ENCODE peak calls at places on chromosomes 11 and 22, in four cellular contexts. M is uterus, W is heart right ventricle, I is aorta. S is an unnamed sample. For H3K27me3, the result is how much of the 10 kb centered on the place peaks cover.

GRCh38 chr22:24977370-24978230 is 25.1 kb downstream of the KIAA1671 start:
- DNase-seq in M (peak), W (peak), I (peak), S (no peak)

GRCh38 chr11:128552783-128553661 is 34.3 kb downstream of the ETS1 start:
- DNase-seq in M (no peak), W (no peak), I (no peak), S (no peak)

GRCh38 chr11:125452125-125452470 is 44.0 kb downstream of the FEZ1 start:
- DNase-seq in M (no peak), W (no peak), I (no peak), S (no peak)

GRCh38 chr22:31123292-31123602 is 481 bp downstream of the INPP5J start:
- DNase-seq in M (no peak), W (no peak), I (no peak), S (no peak)

GRCh38 chr11:116986521-116987105 is 111.6 kb downstream of the SIK3 start:
- DNase-seq in M (no peak), W (no peak), I (no peak), S (peak)

GRCh38 chr22:30905696-30906341 is 62.8 kb downstream of the MORC2 start:
- DNase-seq in M (no peak), W (no peak), I (no peak), S (peak)

GRCh38 chr22:24845036-24845918 is 39.3 kb downstream of the SGSM1 start:
- DNase-seq in M (no peak), W (no peak), I (peak), S (no peak)

GRCh38 chr22:37186997-37187522 is 987 bp downstream of the C1QTNF6 start:
- DNase-seq in M (no peak), W (no peak), I (no peak), S (no peak)

GRCh38 chr22:25895678-25896077 is 153.7 kb downstream of the MYO18B start:
- DNase-seq in M (no peak), W (no peak), I (no peak), S (no peak)

GRCh38 chr11:65814131-65814959 is 19.4 kb upstream of the SNX32 start:
- DNase-seq in M (no peak), W (no peak), I (no peak), S (no peak)

GRCh38 chr22:25754527-25755202 is 12.7 kb downstream of the MYO18B start:
- DNase-seq in M (peak), W (peak), I (peak), S (peak)

GRCh38 chr11:32821517-32821916 is 8.2 kb upstream of the PRRG4 start:
- DNase-seq in M (no peak), W (no peak), I (no peak), S (no peak)

DNA sequence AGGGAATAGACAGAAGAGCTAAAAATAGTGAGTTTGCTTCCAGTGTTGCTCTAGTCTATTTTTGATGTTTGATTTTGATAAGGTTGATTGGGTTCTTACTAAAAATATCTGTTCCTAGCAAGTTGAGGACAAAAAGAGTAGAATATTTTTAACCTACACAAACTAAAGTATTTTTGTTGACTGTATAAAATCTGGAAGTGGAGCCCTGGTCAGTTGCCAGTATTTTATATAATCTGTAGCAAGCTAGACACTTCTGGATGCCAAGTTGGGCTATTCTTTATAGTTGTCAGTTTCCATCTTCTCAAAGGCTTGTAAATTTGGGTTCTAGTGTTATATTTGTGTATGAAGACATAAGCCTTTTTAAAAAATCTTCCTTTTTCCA is 56.6 kb downstream of the HSD17B12 start:
- DNase-seq in M (no peak), W (no peak), I (no peak), S (no peak)
- H3K4me3 ChIP-seq in M (no peak), W (peak), I (peak), S (no peak)

DNA sequence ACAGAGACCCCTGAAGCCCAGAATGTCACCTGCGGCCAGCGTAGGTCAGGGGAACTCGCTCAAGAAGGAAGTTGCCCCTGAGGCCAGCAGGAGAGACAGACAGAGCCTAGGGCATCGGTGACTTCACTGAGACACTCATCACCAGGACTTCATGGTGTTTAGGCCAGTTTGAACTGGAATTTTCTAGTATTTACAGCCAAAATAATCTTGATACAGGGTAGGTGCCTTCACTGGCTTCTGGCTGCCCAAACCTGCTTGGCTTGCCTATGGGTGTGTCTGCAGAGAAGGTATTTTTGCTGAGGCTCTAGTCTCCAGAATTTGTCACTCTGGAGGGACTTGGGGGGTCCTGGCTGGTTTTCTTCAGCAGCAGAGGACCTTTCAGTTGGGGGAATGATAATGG is 86.6 kb downstream of the FBXO7 start:
- DNase-seq in M (no peak), W (no peak), I (no peak), S (no peak)
- H3K27me3 ChIP-seq in M (under half), W (under half), I (under half), S (under half)

DNA sequence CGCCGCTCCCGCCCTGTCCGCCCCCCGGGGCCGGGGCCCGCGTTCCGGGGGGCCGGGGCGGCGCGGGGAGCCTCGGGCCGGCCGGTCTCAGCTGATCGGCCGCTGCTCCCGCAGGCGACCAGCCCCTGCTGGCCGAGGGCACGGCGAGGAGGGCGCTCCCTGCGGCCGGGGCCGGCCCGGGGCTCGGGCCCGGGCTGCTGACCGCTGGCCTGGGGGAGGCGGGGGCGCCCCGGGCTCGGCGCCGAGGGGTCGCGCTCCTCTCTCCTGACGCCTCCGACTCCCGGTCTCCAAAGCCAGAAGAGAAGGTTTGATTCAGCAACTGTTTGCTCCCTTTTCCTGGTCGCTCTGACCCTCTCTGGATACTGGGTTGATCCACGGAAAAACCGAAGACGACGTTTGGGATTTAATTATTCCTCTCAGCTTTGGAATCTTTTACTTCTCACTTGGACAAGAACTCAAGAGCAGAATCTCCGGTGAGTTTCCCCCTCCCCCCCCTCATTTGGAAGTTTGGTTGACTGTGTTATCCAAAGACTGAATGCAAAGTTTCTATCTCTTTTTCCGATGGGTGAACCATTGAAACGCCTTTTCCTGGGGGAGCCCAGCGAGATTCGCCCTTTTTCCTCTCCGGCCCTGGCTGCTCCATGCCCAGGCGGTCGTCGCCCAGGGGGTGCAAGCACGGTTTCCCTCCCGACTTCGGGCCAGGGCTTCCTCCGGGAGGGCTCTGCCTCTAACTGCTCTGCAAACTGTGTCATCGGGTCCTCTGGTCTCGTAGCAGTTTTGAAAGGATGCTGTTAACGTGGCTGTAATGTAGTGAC is 721 bp downstream of the KDM2A start:
- DNase-seq in M (peak), W (peak), I (peak), S (no peak)
- H3K27ac ChIP-seq in M (peak), W (peak), I (peak), S (peak)

DNA sequence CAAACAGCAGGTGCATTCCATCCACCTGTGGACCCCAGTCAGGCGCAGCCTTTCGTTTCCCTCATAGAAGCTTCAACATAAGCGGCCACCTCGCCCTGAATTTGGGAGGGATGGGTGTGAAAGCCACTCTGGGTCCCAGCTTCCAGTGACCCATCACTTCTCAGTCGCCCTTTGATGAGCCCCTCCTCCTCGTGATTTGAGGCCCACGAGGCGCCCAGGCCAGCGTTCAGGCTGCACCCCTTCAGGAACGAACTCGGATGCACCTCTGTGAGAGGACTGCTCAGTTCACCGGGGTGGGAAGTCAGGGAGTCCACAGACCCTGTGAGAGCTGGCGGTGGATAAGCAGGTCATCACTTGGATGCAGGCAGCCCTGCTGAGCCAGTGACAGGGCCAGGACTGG is 1118.2 kb downstream of the BRD1 start:
- DNase-seq in M (no peak), W (no peak), I (peak), S (no peak)
- H3K4me3 ChIP-seq in M (no peak), W (no peak), I (no peak), S (no peak)

DNA sequence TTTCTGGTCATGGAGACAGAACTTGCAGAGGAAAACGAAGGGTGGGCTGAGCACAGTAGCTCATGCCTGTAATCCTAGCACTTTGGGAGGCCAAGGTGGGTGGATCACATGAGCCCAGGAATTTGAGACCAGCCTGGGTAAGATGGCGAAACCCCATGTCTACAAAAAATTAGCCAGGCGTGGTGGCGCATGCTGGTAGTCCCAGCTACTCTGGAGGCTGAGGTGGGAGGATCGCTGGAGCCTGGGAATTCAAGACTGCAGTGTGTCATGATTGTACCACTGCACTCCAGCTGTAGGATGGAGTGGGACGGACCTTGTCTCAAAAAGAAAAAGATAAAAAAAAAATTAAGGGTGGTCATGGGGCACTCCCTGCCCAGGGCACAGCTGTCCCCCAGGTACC is 5.9 kb downstream of the SERPINH1 start:
- DNase-seq in M (no peak), W (no peak), I (no peak), S (no peak)
- H3K27me3 ChIP-seq in M (under half), W (under half), I (under half), S (under half)

DNA sequence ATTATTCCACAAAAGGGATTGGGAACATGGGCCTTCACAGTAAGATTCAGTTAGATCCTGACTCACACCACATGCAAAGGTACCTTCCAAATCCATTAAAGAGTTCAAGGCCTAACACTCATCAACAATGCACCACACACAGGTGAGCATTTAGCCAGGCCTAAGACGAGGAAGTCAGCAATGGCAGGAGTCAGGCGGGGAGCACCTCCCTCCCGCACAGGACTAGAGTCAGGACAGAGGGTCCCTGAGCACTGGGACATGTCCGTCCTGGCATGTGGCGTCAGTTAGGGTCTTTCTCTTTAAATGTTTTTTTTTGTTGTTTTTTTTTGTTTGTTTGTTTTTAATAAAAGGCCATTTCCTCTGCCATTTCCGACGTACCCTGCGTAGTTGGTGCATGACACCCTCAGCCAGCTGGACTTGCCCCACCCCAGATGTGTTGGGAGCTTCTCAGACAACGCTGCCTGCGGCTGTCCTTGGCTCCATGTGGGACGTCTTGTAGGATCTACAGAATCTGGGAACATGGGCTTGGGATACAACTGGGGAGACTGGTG is 1458.6 kb downstream of the BRD1 start:
- DNase-seq in M (no peak), W (no peak), I (no peak), S (no peak)
- H3K27ac ChIP-seq in M (no peak), W (no peak), I (no peak), S (peak)

GRCh38 chr22:50192825-50193204 is 7.1 kb downstream of the TRABD start:
- DNase-seq in M (no peak), W (no peak), I (no peak), S (no peak)

GRCh38 chr22:50193621-50194020 is 7.2 kb upstream of the SELENOO start:
- DNase-seq in M (no peak), W (no peak), I (no peak), S (no peak)

GRCh38 chr22:50190182-50190951 is 4.7 kb downstream of the TRABD start:
- DNase-seq in M (peak), W (peak), I (peak), S (peak)

GRCh38 chr22:50191041-50191740 is 5.5 kb downstream of the TRABD start:
- DNase-seq in M (no peak), W (no peak), I (no peak), S (no peak)

GRCh38 chr22:50192056-50192824 is 6.5 kb downstream of the TRABD start:
- DNase-seq in M (no peak), W (no peak), I (no peak), S (no peak)
- H3K4me3 ChIP-seq in M (no peak), W (no peak), I (no peak), S (no peak)

S was measured in SJSA1.